ENCODE peak calls at places on chromosome 5, in six cellular contexts. O is SK-MEL-5, S is GDM1, X is left colon, E is colonic mucosa, R is bronchial epithelial cell. N is an unnamed sample.

GRCh38 chr5:1502046-1502736 is 21.6 kb downstream of the LPCAT1 start:
- DNase-seq in O (no peak), S (no peak), X (no peak), E (peak; percentile 35), R (no peak), N (no peak)

GRCh38 chr5:77629553-77630245 is 8.8 kb downstream of the OTP start:
- DNase-seq in O (no peak), S (no peak), X (no peak), E (no peak), R (no peak), N (no peak)

GRCh38 chr5:21802869-21803490 is 1050.2 kb downstream of the CDH12 start:
- DNase-seq in O (peak; percentile 69), S (no peak), X (no peak), E (no peak), R (peak; percentile 40), N (peak; percentile 51)

GRCh38 chr5:154440540-154440939 is 5.3 kb upstream of the SAP30L start:
- DNase-seq in O (no peak), S (no peak), X (no peak), E (no peak), R (no peak), N (no peak)

GRCh38 chr5:148794729-148795590 is 31.5 kb upstream of the ADRB2 start:
- DNase-seq in O (no peak), S (no peak), X (no peak), E (no peak), R (peak; percentile 87), N (peak; percentile 86)

GRCh38 chr5:33195431-33196128 is 245.2 kb upstream of the TARS1 start:
- DNase-seq in O (no peak), S (no peak), X (no peak), E (no peak), R (peak; percentile 55), N (peak; percentile 10)

GRCh38 chr5:6446626-6447309 is 1.9 kb upstream of the UBE2QL1 start:
- DNase-seq in O (no peak), S (no peak), X (no peak), E (no peak), R (no peak), N (no peak)

GRCh38 chr5:125978015-125978414 is 445.2 kb upstream of the GRAMD2B start:
- DNase-seq in O (no peak), S (no peak), X (no peak), E (no peak), R (no peak), N (no peak)

GRCh38 chr5:157487358-157487757 is 27.3 kb downstream of the NIPAL4 start:
- DNase-seq in O (no peak), S (no peak), X (peak; percentile 45), E (no peak), R (no peak), N (no peak)

GRCh38 chr5:164345173-164345572 is 839.8 kb downstream of the MAT2B start:
- DNase-seq in O (no peak), S (no peak), X (no peak), E (no peak), R (peak; percentile 57), N (peak; percentile 61)

GRCh38 chr5:149113669-149114068 is 27.6 kb upstream of the ABLIM3 start:
- DNase-seq in O (no peak), S (no peak), X (no peak), E (no peak), R (peak; percentile 98), N (peak; percentile 97)

GRCh38 chr5:180155331-180155881 is 53.6 kb downstream of the RASGEF1C start:
- DNase-seq in O (no peak), S (no peak), X (no peak), E (peak; percentile 5), R (no peak), N (no peak)

GRCh38 chr5:93277001-93277400 is 304.0 kb downstream of the NR2F1-AS1 start:
- DNase-seq in O (no peak), S (no peak), X (no peak), E (no peak), R (no peak), N (no peak)

GRCh38 chr5:87829214-87829551 is 416.5 kb upstream of the CCNH start:
- DNase-seq in O (peak; percentile 14), S (no peak), X (no peak), E (no peak), R (peak; percentile 8), N (peak; percentile 6)

GRCh38 chr5:174970502-174970901 is 246.1 kb downstream of the MSX2 start:
- DNase-seq in O (no peak), S (no peak), X (no peak), E (no peak), R (no peak), N (no peak)

GRCh38 chr5:68330564-68330963 is 115.0 kb downstream of the PIK3R1 start:
- DNase-seq in O (no peak), S (no peak), X (no peak), E (no peak), R (peak; percentile 28), N (no peak)

GRCh38 chr5:172347653-172348052 is 64.1 kb upstream of the UBTD2 start:
- DNase-seq in O (no peak), S (no peak), X (no peak), E (no peak), R (no peak), N (no peak)

GRCh38 chr5:129962506-129962905 is 58.2 kb downstream of the CHSY3 start:
- DNase-seq in O (no peak), S (no peak), X (no peak), E (no peak), R (no peak), N (peak; percentile 48)

GRCh38 chr5:76332620-76333170 is 70.4 kb upstream of the IQGAP2 start:
- DNase-seq in O (peak; percentile 54), S (no peak), X (no peak), E (no peak), R (no peak), N (peak; percentile 25)

GRCh38 chr5:56178823-56179222 is 54.3 kb downstream of the ANKRD55 start:
- DNase-seq in O (no peak), S (no peak), X (no peak), E (no peak), R (no peak), N (no peak)

N was measured in renal cortical epithelial cell.